ENCODE peak calls at places on chromosomes 12 and 14, in nine cellular contexts. I is endodermal cell, S is mammary epithelial cell, G is HFF-Myc, K is K562, L is breast epithelium, Q is fibroblast of mammary gland, V is Karpas-422, M is heart right ventricle. N is an unnamed sample.

GRCh38 chr12:109218996-109219395 is 90.1 kb downstream of the FOXN4 start:
- DNase-seq in S (no peak), K (no peak), M (no peak), L (no peak), V (no peak), G (no peak), I (no peak), Q (no peak), N (no peak)

GRCh38 chr12:85468356-85469157 is 188.5 kb downstream of the ALX1 start:
- DNase-seq in Q (peak), I (peak), G (peak), M (no peak), V (peak), K (peak), S (peak), L (no peak), N (peak)

GRCh38 chr12:108097160-108097911 is 31.8 kb upstream of the WSCD2 start:
- DNase-seq in S (no peak), G (no peak), L (no peak), K (peak), Q (no peak), M (no peak), I (no peak), V (no peak), N (no peak)

GRCh38 chr12:132517740-132518100 is 27.8 kb downstream of the FBRSL1 start:
- DNase-seq in Q (no peak), L (no peak), K (no peak), V (no peak), G (no peak), I (no peak), S (no peak), M (no peak), N (no peak)

GRCh38 chr12:96422192-96422591 is 22.0 kb upstream of the CDK17 start:
- DNase-seq in K (no peak), M (no peak), S (peak), L (no peak), I (no peak), Q (peak), G (peak), V (no peak), N (peak)

GRCh38 chr14:96602186-96602585 is 100.0 kb downstream of the PAPOLA start:
- DNase-seq in V (no peak), Q (no peak), K (no peak), M (no peak), L (no peak), S (no peak), G (no peak), I (no peak), N (no peak)

GRCh38 chr12:27595231-27595642 is 71.2 kb downstream of the PPFIBP1 start:
- DNase-seq in K (no peak), V (no peak), M (peak), L (no peak), S (no peak), I (no peak), Q (peak), G (peak), N (peak)

GRCh38 chr14:23895480-23895879 is 58.1 kb upstream of the DHRS4 start:
- DNase-seq in Q (peak), V (peak), G (no peak), M (no peak), K (no peak), S (no peak), I (no peak), L (no peak), N (peak)

GRCh38 chr12:115623275-115623674 is 654.2 kb downstream of the MED13L start:
- DNase-seq in G (no peak), M (no peak), V (no peak), I (no peak), K (no peak), S (no peak), Q (no peak), L (no peak), N (no peak)

GRCh38 chr14:71261206-71261605 is 353.9 kb downstream of the PCNX1 start:
- DNase-seq in L (no peak), K (no peak), V (no peak), G (no peak), S (no peak), M (no peak), Q (no peak), I (no peak), N (peak)

GRCh38 chr14:77641534-77642341 is 25.3 kb upstream of the SPTLC2 start:
- DNase-seq in S (no peak), K (no peak), G (no peak), Q (peak), M (peak), L (peak), V (peak), I (no peak), N (peak)

GRCh38 chr12:110071967-110072366 is 23.6 kb upstream of the C12orf76 start:
- DNase-seq in Q (no peak), S (no peak), K (no peak), M (no peak), I (no peak), G (no peak), V (no peak), L (no peak), N (no peak)

GRCh38 chr12:28817524-28817923 is 331.6 kb upstream of the FAR2 start:
- DNase-seq in V (no peak), K (peak), M (no peak), L (no peak), Q (no peak), G (no peak), I (peak), S (no peak), N (no peak)

DNA sequence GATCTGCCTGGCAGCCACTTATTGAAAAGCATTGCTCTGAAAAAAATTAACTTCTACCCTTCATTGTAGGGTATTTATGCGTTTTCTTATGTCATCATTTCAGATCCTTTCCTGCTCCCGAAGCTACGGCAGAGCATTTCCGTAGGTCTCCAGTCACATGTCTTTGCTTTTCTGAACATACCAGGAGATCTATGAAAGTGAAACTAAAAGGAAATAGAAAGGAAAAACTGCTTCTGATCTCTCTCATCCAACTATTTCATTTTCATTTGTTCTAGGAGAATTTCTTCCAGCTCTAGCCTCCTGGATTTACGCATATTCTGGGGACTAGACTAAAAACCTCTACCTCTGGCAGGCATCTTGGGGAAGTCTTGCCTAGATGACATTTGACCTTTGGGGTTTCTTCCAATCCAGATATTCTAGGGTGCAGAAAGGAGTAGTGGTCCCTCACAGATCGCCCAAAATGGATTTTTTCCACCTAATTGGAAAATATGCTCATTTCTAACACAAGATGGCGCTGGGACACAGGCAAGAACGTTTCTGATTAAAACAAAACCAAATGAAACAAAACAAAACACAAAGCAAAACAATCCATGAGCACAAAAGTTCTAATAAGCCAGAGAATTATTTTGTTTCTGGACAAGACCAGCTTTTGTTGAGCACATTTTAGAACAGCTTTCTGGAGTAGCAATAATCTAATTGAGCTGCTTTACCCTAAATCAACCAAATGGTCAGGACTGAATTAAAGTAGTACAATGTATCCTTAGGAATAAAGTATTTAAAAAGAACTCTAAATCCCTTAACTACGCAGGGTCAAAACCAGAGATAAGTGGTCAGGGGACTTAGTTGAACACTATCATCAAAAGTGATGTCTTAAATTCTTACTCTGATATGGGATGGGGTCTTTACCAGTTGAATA is 12.2 kb upstream of the PARP11 start:
- DNase-seq in K (peak), I (peak), Q (peak), L (no peak), G (peak), M (no peak), V (peak), S (peak), N (peak)
- H3K4me3 ChIP-seq in K (no peak), I (no peak), Q (peak), L (peak), G (peak), M (peak), V (no peak), S (no peak), N (peak)

GRCh38 chr12:69331482-69331845 is 16.7 kb upstream of the LYZ start:
- DNase-seq in G (no peak), S (no peak), K (no peak), Q (no peak), V (no peak), L (no peak), I (no peak), M (no peak), N (peak)

GRCh38 chr12:69329669-69330428 is 18.3 kb upstream of the LYZ start:
- DNase-seq in L (no peak), S (no peak), G (no peak), K (no peak), M (no peak), Q (no peak), V (no peak), I (no peak), N (no peak)

GRCh38 chr12:69332815-69333358 is 15.3 kb upstream of the LYZ start:
- DNase-seq in V (no peak), G (no peak), K (no peak), Q (no peak), I (peak), M (no peak), L (no peak), S (no peak), N (no peak)

GRCh38 chr12:69331846-69332684 is 16.1 kb upstream of the LYZ start:
- DNase-seq in S (no peak), M (no peak), V (no peak), I (peak), G (no peak), K (no peak), L (no peak), Q (no peak), N (no peak)

DNA sequence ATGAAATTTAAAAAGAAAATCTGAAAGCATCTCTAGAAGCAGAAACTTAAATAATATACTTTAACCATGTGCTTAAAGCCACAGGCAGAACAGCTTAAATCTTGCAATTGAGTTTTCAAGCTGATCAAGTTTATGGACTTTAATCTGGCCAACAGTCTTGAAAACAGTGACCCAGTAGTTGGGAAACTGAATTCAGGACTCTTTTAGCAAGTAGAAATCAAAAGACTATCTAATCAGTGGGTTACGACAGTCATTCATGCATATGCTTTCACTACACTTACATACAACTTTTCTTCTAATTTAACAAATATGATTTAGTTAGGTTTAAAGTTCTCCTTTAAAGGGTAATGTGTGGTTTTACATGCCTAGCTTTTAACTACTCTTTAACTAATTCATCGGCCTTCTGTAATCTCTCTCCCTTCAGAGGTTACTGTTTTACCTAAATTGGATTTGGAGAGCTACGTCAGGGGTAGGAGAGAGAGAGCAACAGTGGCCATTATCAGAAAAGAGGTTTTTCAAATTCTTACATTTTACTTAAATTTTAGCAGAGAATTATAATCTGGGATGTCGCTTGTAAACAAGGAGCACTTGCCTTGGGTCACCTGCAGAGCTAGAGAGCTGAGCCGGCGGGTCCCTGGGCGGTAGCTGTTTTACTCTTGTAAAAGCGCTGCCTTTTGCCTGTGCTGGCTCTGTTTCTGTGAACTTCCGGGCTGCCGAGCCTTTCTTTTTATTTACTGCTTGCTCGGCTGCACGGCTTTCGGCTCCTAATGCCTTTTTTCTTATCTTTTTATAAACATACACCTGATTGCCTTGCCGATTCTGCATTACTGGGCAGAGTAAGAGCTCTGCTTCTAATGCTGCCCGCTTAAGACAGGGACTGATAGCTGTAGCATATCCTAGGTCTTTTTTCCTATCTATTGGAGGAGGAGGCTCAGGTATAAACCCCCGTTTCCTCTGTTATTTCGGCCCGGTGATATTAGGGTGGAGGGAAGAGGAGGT is 17.4 kb upstream of the LYZ start:
- DNase-seq in V (peak), G (no peak), Q (no peak), I (peak), K (peak), L (no peak), M (no peak), S (no peak), N (peak)
- H3K4me3 ChIP-seq in V (peak), G (peak), Q (peak), I (peak), K (peak), L (peak), M (peak), S (peak), N (peak)

GRCh38 chr12:6946920-6947374 is 3.1 kb downstream of the C12orf57 start:
- DNase-seq in G (no peak), S (no peak), M (no peak), Q (no peak), I (no peak), V (no peak), L (no peak), K (no peak), N (no peak)
- H3K4me3 ChIP-seq in G (no peak), S (peak), M (peak), Q (no peak), I (peak), V (peak), L (peak), K (peak), N (no peak)

GRCh38 chr12:93638954-93639353 is 38.2 kb upstream of the CRADD start:
- DNase-seq in K (no peak), V (no peak), M (no peak), G (no peak), I (no peak), L (no peak), Q (no peak), S (no peak), N (no peak)
- H3K4me3 ChIP-seq in K (no peak), V (no peak), M (no peak), G (no peak), I (no peak), L (no peak), Q (no peak), S (no peak), N (no peak)

GRCh38 chr12:69588527-69588926 is 3.3 kb downstream of the CCT2 start:
- DNase-seq in Q (no peak), G (no peak), K (no peak), M (no peak), L (no peak), V (no peak), I (no peak), S (no peak), N (no peak)
- H3K4me3 ChIP-seq in Q (no peak), G (no peak), K (no peak), M (no peak), L (no peak), V (no peak), I (no peak), S (no peak), N (no peak)

GRCh38 chr12:53343978-53344377 is 7.8 kb upstream of the SP7 start:
- DNase-seq in Q (no peak), V (no peak), G (no peak), K (no peak), I (no peak), S (no peak), L (no peak), M (no peak), N (no peak)
- H3K4me3 ChIP-seq in Q (no peak), V (no peak), G (no peak), K (no peak), I (no peak), S (no peak), L (no peak), M (peak), N (no peak)